ENCODE peak calls at places on chromosomes 5 and 9, in eight cellular contexts. I is activated T-cell treated with anti-CD3 and anti-CD28 coated beads, Interleukin-2, amount 50 U/mL, for 72 hours; M is neural progenitor cell; H is amniotic stem cell; W is activated naive CD4-positive, alpha-beta T cell; D is right atrium auricular region; C is stimulated activated naive CD4-positive, alpha-beta T cell; E is CD8-positive, alpha-beta T cell. K is an unnamed sample.

GRCh38 chr5:147805030-147805454 is 22.5 kb upstream of the JAKMIP2 start:
- DNase-seq in D (no peak), M (no peak), C (no peak), W (no peak), H (no peak), I (peak; percentile 31), E (peak; percentile 18), K (peak; percentile 92)

GRCh38 chr9:128459011-128459410 is 3.2 kb downstream of the ODF2 start:
- DNase-seq in M (no peak), I (no peak), D (no peak), H (no peak), E (no peak), C (no peak), W (no peak), K (no peak)

GRCh38 chr9:33161589-33162132 is 5.5 kb downstream of the B4GALT1 start:
- DNase-seq in E (no peak), D (peak; percentile 57), W (no peak), I (no peak), M (no peak), H (no peak), C (no peak), K (no peak)

GRCh38 chr5:174159327-174160247 is 114.1 kb downstream of the NSG2 start:
- DNase-seq in D (no peak), M (no peak), W (no peak), C (no peak), H (no peak), I (no peak), E (no peak), K (no peak)

GRCh38 chr5:126178521-126178920 is 244.7 kb upstream of the GRAMD2B start:
- DNase-seq in C (no peak), M (no peak), H (peak; percentile 10), I (no peak), E (no peak), D (no peak), W (no peak), K (no peak)

GRCh38 chr5:127634007-127634406 is 14.9 kb upstream of the CTXN3 start:
- DNase-seq in M (no peak), C (no peak), I (no peak), E (no peak), D (no peak), W (no peak), H (no peak), K (no peak)

GRCh38 chr5:73307645-73308346 is 134.8 kb downstream of the TMEM174 start:
- DNase-seq in E (no peak), C (no peak), D (no peak), M (no peak), H (no peak), W (no peak), I (no peak), K (no peak)

GRCh38 chr9:79759460-79759859 is 187.7 kb downstream of the TLE4 start:
- DNase-seq in H (no peak), D (no peak), I (peak; percentile 5), M (no peak), E (no peak), W (no peak), C (no peak), K (no peak)

GRCh38 chr5:50325237-50325832 is 115.8 kb downstream of the EMB start:
- DNase-seq in E (peak; percentile 17), H (no peak), I (no peak), C (no peak), M (peak; percentile 10), W (no peak), D (no peak), K (peak; percentile 81)

GRCh38 chr5:113084402-113085083 is 107.9 kb downstream of the DCP2 start:
- DNase-seq in M (no peak), H (no peak), C (no peak), W (no peak), I (no peak), E (no peak), D (no peak), K (peak; percentile 67)

GRCh38 chr5:1293416-1293996 is 1.4 kb downstream of the TERT start:
- DNase-seq in E (no peak), C (no peak), I (no peak), H (no peak), D (no peak), W (no peak), M (no peak), K (no peak)

GRCh38 chr5:154385236-154385512 is 60.6 kb upstream of the SAP30L start:
- DNase-seq in D (no peak), H (no peak), M (no peak), C (no peak), E (peak; percentile 27), W (peak; percentile 4), I (no peak), K (peak; percentile 81)

GRCh38 chr5:81006231-81006630 is 46.1 kb downstream of the RASGRF2 start:
- DNase-seq in E (no peak), I (no peak), M (no peak), W (no peak), H (no peak), C (no peak), D (no peak), K (no peak)

GRCh38 chr9:129467004-129467588 is 153.8 kb downstream of the C9orf50 start:
- DNase-seq in C (no peak), H (no peak), E (no peak), I (no peak), M (no peak), W (no peak), D (no peak), K (no peak)

GRCh38 chr5:17314907-17315471 is 97.6 kb downstream of the BASP1 start:
- DNase-seq in M (no peak), E (no peak), H (no peak), C (no peak), D (no peak), W (no peak), I (no peak), K (peak; percentile 64)

GRCh38 chr5:107026098-107026497 is 644.6 kb downstream of the EFNA5 start:
- DNase-seq in M (no peak), I (no peak), D (no peak), C (no peak), W (no peak), E (no peak), H (no peak), K (no peak)

GRCh38 chr9:137298983-137299521 is 3.0 kb downstream of the NRARP start:
- DNase-seq in C (no peak), W (no peak), E (no peak), H (no peak), I (no peak), D (no peak), M (peak; percentile 74), K (no peak)

GRCh38 chr5:42057254-42057690 is 132.2 kb downstream of the FBXO4 start:
- DNase-seq in I (peak; percentile 50), H (no peak), M (peak; percentile 71), E (peak; percentile 51), C (peak; percentile 15), W (peak; percentile 34), D (no peak), K (peak; percentile 83)

GRCh38 chr9:2972475-2972874 is 128.6 kb upstream of the PUM3 start:
- DNase-seq in H (no peak), D (no peak), M (no peak), E (no peak), C (no peak), I (no peak), W (no peak), K (no peak)

GRCh38 chr5:15021286-15022046 is 149.9 kb upstream of the ANKH start:
- DNase-seq in W (no peak), C (no peak), D (no peak), I (no peak), E (no peak), M (no peak), H (no peak), K (no peak)